ENCODE peak calls at places on chromosomes 3 and 15, in seven cellular contexts. A is GM10248; C is CD8-positive, alpha-beta T cell; W is thoracic aorta; B is neural progenitor cell; H is fibroblast of lung; X is heart left ventricle. J is an unnamed sample.

GRCh38 chr3:97515076-97515475 is 249.5 kb upstream of the ARL6 start:
- DNase-seq in A (no peak), C (no peak), W (no peak), B (no peak), H (no peak), X (no peak), J (no peak)

GRCh38 chr3:79032686-79033318 is 735.0 kb downstream of the ROBO1 start:
- DNase-seq in A (no peak), C (no peak), W (no peak), B (peak), H (peak), X (no peak), J (peak)

GRCh38 chr3:35295875-35296274 is 343.4 kb upstream of the ARPP21 start:
- DNase-seq in A (no peak), C (no peak), W (no peak), B (no peak), H (no peak), X (no peak), J (no peak)

GRCh38 chr3:129429080-129429451 is 630 bp upstream of the EFCAB12 start:
- DNase-seq in A (no peak), C (no peak), W (no peak), B (no peak), H (peak), X (no peak), J (no peak)

GRCh38 chr15:74442063-74442462 is 8.3 kb upstream of the SEMA7A start:
- DNase-seq in A (no peak), C (no peak), W (no peak), B (no peak), H (no peak), X (no peak), J (no peak)

GRCh38 chr3:12750223-12750622 is 8.8 kb downstream of the TMEM40 start:
- DNase-seq in A (no peak), C (no peak), W (no peak), B (no peak), H (peak), X (peak), J (peak)

GRCh38 chr15:95252404-95252803 is 1021.0 kb downstream of the MCTP2 start:
- DNase-seq in A (no peak), C (no peak), W (no peak), B (no peak), H (no peak), X (no peak), J (no peak)

GRCh38 chr3:157542711-157543485 is 39.7 kb upstream of the VEPH1 start:
- DNase-seq in A (no peak), C (no peak), W (no peak), B (peak), H (peak), X (peak), J (peak)

GRCh38 chr15:98085003-98085639 is 124.6 kb downstream of the ARRDC4 start:
- DNase-seq in A (peak), C (peak), W (no peak), B (peak), H (peak), X (no peak), J (peak)

GRCh38 chr3:100097919-100098896 is 16.1 kb downstream of the FILIP1L start:
- DNase-seq in A (no peak), C (no peak), W (no peak), B (no peak), H (no peak), X (peak), J (no peak)

GRCh38 chr15:67178569-67179210 is 75.8 kb downstream of the AAGAB start:
- DNase-seq in A (no peak), C (no peak), W (no peak), B (no peak), H (peak), X (peak), J (peak)

GRCh38 chr15:67179411-67179995 is 75.0 kb downstream of the AAGAB start:
- DNase-seq in A (no peak), C (no peak), W (no peak), B (no peak), H (no peak), X (no peak), J (no peak)

GRCh38 chr15:67181221-67181639 is 73.2 kb downstream of the AAGAB start:
- DNase-seq in A (no peak), C (peak), W (no peak), B (no peak), H (no peak), X (no peak), J (no peak)

GRCh38 chr15:67180035-67180434 is 74.4 kb downstream of the AAGAB start:
- DNase-seq in A (no peak), C (no peak), W (no peak), B (no peak), H (no peak), X (no peak), J (no peak)

DNA sequence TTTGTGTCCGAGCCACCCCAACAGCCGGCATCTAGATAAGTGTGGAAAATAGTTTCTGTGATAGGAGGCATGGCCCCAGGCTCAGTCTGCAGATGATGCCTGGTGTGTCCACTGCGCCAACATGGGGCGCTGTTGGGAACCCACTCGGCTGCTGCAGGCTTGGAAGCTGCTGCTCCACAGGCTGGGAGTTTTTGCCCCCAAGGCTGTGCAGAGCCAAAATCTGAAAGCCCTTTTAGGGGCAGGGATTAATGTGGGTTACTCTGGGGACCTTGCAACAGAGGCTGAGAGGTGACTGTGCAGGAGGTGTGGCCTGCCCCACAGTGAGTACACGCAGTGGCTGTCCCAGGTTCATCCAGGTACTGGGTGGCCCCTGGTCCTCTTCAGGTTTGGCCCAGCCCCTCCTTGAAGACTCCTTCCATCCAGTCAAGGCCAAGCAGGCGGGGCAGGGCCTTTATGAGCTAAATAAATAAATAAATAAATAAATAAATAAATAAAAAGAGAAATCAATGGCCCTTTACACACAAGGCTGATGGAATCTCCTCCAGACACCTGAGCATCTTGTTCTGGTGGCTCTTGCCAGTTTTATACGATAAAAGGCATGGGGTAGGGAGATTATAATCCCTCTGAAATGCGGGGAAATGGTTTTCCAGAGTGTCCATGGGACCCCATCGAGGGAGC is 73.8 kb downstream of the AAGAB start:
- DNase-seq in A (no peak), C (no peak), W (no peak), B (peak), H (no peak), X (no peak), J (no peak)
- TF ChIP-seq CTCF in A (peak), C (no peak), W (no peak), B (peak), H (no peak), X (no peak), J (no peak)

GRCh38 chr15:39819449-39820016 is 36.9 kb upstream of the FSIP1 start:
- DNase-seq in A (no peak), C (no peak), W (no peak), B (no peak), H (no peak), X (no peak), J (no peak)

GRCh38 chr15:39817892-39818291 is 35.3 kb upstream of the FSIP1 start:
- DNase-seq in A (no peak), C (no peak), W (no peak), B (no peak), H (no peak), X (no peak), J (no peak)

GRCh38 chr15:39828374-39828931 is 45.8 kb upstream of the FSIP1 start:
- DNase-seq in A (no peak), C (no peak), W (no peak), B (peak), H (peak), X (no peak), J (peak)

GRCh38 chr15:39823634-39824033 is 41.0 kb upstream of the FSIP1 start:
- DNase-seq in A (no peak), C (no peak), W (no peak), B (no peak), H (no peak), X (no peak), J (no peak)
- TF ChIP-seq CTCF in A (no peak), C (no peak), W (no peak), B (no peak), H (no peak), X (no peak), J (no peak)

GRCh38 chr15:71592186-71592585 is 218.2 kb upstream of the NR2E3 start:
- DNase-seq in A (no peak), C (no peak), W (no peak), B (no peak), H (no peak), X (no peak), J (no peak)

GRCh38 chr15:71586463-71586862 is 223.9 kb upstream of the NR2E3 start:
- DNase-seq in A (no peak), C (no peak), W (no peak), B (no peak), H (no peak), X (no peak), J (no peak)

GRCh38 chr15:71595846-71596553 is 214.4 kb upstream of the NR2E3 start:
- DNase-seq in A (no peak), C (no peak), W (no peak), B (no peak), H (peak), X (no peak), J (no peak)

GRCh38 chr15:71588746-71589145 is 221.6 kb upstream of the NR2E3 start:
- DNase-seq in A (no peak), C (no peak), W (no peak), B (no peak), H (peak), X (no peak), J (peak)

DNA sequence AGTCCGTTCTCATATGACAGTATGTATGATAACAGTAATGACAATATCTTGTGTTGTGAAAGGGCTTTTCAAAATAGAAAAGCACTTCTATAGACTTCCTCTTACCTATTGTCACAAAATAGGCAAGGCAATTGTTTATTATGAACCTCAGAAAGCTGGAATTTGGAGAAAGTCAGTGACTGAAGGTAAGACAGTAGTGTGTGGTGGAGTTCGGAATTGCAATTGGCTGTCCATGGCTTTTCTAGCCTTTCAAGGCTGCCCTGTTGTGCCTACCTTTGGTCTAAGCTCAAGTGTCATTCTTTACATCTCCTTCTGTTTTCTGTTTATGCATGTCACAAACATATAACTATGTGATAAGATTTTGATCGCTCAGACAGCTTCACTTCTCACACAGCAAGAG is 219.3 kb upstream of the NR2E3 start:
- DNase-seq in A (no peak), C (no peak), W (no peak), B (no peak), H (no peak), X (no peak), J (no peak)
- TF ChIP-seq CTCF in A (no peak), C (no peak), W (no peak), B (peak), H (peak), X (no peak), J (no peak)

GRCh38 chr3:63146154-63146553 is 132.0 kb upstream of the SYNPR start:
- DNase-seq in A (no peak), C (no peak), W (no peak), B (no peak), H (no peak), X (no peak), J (no peak)

DNA sequence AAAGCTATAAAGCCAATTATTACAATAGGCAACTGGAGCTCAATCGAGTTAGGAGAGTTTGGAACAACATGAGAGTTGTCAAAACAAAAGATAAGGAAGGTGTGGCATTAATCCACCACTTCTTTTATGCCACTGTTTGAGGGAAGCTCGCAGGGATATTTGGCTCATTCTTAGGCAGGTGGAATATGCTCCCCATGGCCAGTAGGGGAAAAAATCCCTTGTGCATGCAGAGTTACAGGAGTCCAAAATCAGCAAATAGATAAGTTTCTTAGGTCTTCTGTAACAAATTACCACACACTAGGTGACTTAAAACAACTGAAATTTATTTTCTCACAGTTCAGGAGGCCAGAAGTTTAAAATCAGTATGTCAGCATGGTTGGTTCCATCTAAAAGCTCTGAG is 135.4 kb upstream of the SYNPR start:
- DNase-seq in A (no peak), C (no peak), W (no peak), B (no peak), H (no peak), X (no peak), J (no peak)
- TF ChIP-seq CTCF in A (no peak), C (no peak), W (no peak), B (no peak), H (no peak), X (no peak), J (no peak)

GRCh38 chr15:25438601-25439455 is at the start of gene UBE3A:
- DNase-seq in A (peak), C (peak), W (peak), B (peak), H (peak), X (peak), J (peak)
- TF ChIP-seq CTCF in A (peak), C (no peak), W (no peak), B (no peak), H (peak), X (peak), J (peak)

GRCh38 chr3:67602816-67603215 is 51.6 kb downstream of the SUCLG2 start:
- DNase-seq in A (no peak), C (no peak), W (no peak), B (no peak), H (no peak), X (no peak), J (no peak)

GRCh38 chr3:67605377-67605776 is 49.0 kb downstream of the SUCLG2 start:
- DNase-seq in A (no peak), C (no peak), W (no peak), B (no peak), H (peak), X (no peak), J (peak)

GRCh38 chr3:67609709-67610108 is 44.7 kb downstream of the SUCLG2 start:
- DNase-seq in A (no peak), C (no peak), W (no peak), B (no peak), H (no peak), X (no peak), J (no peak)

GRCh38 chr3:67610458-67610857 is 44.0 kb downstream of the SUCLG2 start:
- DNase-seq in A (no peak), C (no peak), W (no peak), B (no peak), H (peak), X (no peak), J (peak)

DNA sequence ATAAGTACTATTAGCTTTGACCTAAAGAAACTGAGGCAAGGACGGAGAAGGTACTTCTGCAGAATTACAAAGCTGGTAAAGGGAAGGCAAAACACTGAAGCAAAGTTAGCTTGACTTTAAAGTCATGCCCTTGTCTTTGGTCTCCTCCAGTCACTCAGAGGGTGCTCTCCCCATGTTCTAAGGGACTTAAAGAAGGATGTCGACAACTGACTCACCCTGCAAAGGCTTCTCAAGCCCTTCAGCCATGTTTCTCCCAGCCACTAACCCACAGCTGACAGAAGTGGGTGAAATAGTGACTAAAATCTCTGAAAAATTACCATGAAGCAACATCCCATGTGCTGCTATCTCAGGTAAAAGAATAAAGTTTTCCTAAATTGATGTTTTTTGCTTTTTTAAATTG is 46.4 kb downstream of the SUCLG2 start:
- DNase-seq in A (no peak), C (no peak), W (no peak), B (no peak), H (no peak), X (no peak), J (no peak)
- TF ChIP-seq CTCF in A (no peak), C (no peak), W (no peak), B (no peak), H (no peak), X (no peak), J (no peak)

DNA sequence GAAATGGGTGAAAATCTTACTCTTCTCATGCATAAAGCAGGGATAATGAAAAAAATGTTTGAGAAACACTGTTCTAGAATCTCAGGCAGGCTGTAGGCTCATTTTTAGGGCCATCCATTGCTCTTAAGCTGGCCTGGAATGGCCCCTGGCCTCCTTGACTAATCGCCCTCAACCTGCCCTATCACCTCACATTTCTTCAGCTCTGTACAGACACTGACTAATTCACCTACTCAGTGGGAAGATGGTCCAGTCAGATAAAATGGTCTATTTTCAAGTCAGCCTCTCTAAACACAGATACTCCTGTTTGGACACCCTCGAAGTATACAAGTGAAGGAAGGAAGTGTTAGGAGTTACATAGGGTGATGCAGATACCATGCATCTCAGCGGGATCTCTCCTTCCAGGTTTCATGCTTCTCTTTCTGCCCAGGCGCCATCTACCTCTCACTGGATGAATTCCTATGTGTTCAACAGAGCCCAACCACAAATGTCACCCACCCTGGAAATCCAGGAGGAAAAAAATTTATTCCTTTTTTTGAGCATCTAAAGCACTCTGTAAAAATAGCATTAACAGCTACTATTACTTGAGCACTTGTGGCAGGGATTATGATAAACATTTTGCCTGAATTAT is 12.1 kb downstream of the FMN1 start:
- DNase-seq in A (no peak), C (no peak), W (no peak), B (no peak), H (no peak), X (no peak), J (no peak)
- TF ChIP-seq CTCF in A (no peak), C (no peak), W (no peak), B (no peak), H (no peak), X (no peak), J (no peak)

GRCh38 chr15:49832421-49832980 is 211.7 kb downstream of the DTWD1 start:
- DNase-seq in A (no peak), C (no peak), W (no peak), B (peak), H (peak), X (no peak), J (peak)
- TF ChIP-seq CTCF in A (no peak), C (no peak), W (no peak), B (peak), H (peak), X (no peak), J (peak)

GRCh38 chr15:90545095-90545494 is 15.4 kb downstream of the CRTC3 start:
- DNase-seq in A (no peak), C (no peak), W (no peak), B (no peak), H (no peak), X (no peak), J (no peak)
- TF ChIP-seq CTCF in A (no peak), C (no peak), W (no peak), B (no peak), H (no peak), X (no peak), J (no peak)

GRCh38 chr3:120143676-120144075 is 49.4 kb upstream of the GSK3B start:
- DNase-seq in A (no peak), C (no peak), W (no peak), B (no peak), H (no peak), X (no peak), J (no peak)

GRCh38 chr3:120147072-120147871 is 53.0 kb upstream of the GSK3B start:
- DNase-seq in A (peak), C (peak), W (no peak), B (peak), H (no peak), X (no peak), J (peak)

GRCh38 chr3:120142236-120142635 is 48.0 kb upstream of the GSK3B start:
- DNase-seq in A (no peak), C (no peak), W (no peak), B (no peak), H (no peak), X (no peak), J (no peak)

GRCh38 chr3:120145498-120146285 is 51.4 kb upstream of the GSK3B start:
- DNase-seq in A (no peak), C (no peak), W (no peak), B (no peak), H (peak), X (no peak), J (peak)

GRCh38 chr3:120144267-120144666 is 50.0 kb upstream of the GSK3B start:
- DNase-seq in A (no peak), C (no peak), W (no peak), B (peak), H (peak), X (no peak), J (peak)
- TF ChIP-seq CTCF in A (no peak), C (no peak), W (no peak), B (no peak), H (no peak), X (no peak), J (no peak)